ENCODE peak calls at places on chromosomes 2 and 18, in eight cellular contexts. One of them, this sample, is unnamed. For H3K4me1, the result is how much of the 10 kb centered on the place peaks cover.

GRCh38 chr2:30680121-30680520 is 127.1 kb downstream of the CAPN13 start:
- DNase-seq in A549: no peak
- DNase-seq in CD8-positive, alpha-beta T cell: no peak
- DNase-seq in neural progenitor cell: no peak
- DNase-seq in hepatocyte: no peak
- DNase-seq in CD4-positive, alpha-beta memory T cell: no peak
- DNase-seq in effector memory CD4-positive, alpha-beta T cell: no peak
- DNase-seq in SJSA1: no peak
- DNase-seq in this sample: no peak

GRCh38 chr2:85998071-85998991 is 107.4 kb downstream of the POLR1A start:
- DNase-seq in effector memory CD4-positive, alpha-beta T cell: no peak
- DNase-seq in CD4-positive, alpha-beta memory T cell: no peak
- DNase-seq in hepatocyte: peak
- DNase-seq in A549: no peak
- DNase-seq in CD8-positive, alpha-beta T cell: peak
- DNase-seq in SJSA1: peak
- DNase-seq in neural progenitor cell: peak
- DNase-seq in this sample: no peak

GRCh38 chr2:14385043-14385442 is 247.5 kb upstream of the LRATD1 start:
- DNase-seq in CD4-positive, alpha-beta memory T cell: no peak
- DNase-seq in hepatocyte: no peak
- DNase-seq in A549: no peak
- DNase-seq in effector memory CD4-positive, alpha-beta T cell: no peak
- DNase-seq in neural progenitor cell: no peak
- DNase-seq in CD8-positive, alpha-beta T cell: no peak
- DNase-seq in SJSA1: no peak
- DNase-seq in this sample: no peak

GRCh38 chr2:218400930-218401833 is 1.5 kb downstream of the CTDSP1 start:
- DNase-seq in neural progenitor cell: peak
- DNase-seq in effector memory CD4-positive, alpha-beta T cell: no peak
- DNase-seq in CD4-positive, alpha-beta memory T cell: no peak
- DNase-seq in hepatocyte: peak
- DNase-seq in CD8-positive, alpha-beta T cell: peak
- DNase-seq in A549: no peak
- DNase-seq in SJSA1: no peak
- DNase-seq in this sample: no peak

GRCh38 chr18:5285326-5285725 is 10.2 kb downstream of the ZBTB14 start:
- DNase-seq in A549: no peak
- DNase-seq in neural progenitor cell: no peak
- DNase-seq in effector memory CD4-positive, alpha-beta T cell: no peak
- DNase-seq in hepatocyte: no peak
- DNase-seq in SJSA1: no peak
- DNase-seq in CD8-positive, alpha-beta T cell: no peak
- DNase-seq in CD4-positive, alpha-beta memory T cell: no peak
- DNase-seq in this sample: no peak

GRCh38 chr2:162072976-162073775 is 839 bp downstream of the DPP4 start:
- DNase-seq in hepatocyte: no peak
- DNase-seq in effector memory CD4-positive, alpha-beta T cell: no peak
- DNase-seq in SJSA1: no peak
- DNase-seq in CD4-positive, alpha-beta memory T cell: no peak
- DNase-seq in A549: no peak
- DNase-seq in neural progenitor cell: peak
- DNase-seq in CD8-positive, alpha-beta T cell: peak
- DNase-seq in this sample: peak

GRCh38 chr18:78929502-78929901 is 50.1 kb upstream of the SALL3 start:
- DNase-seq in effector memory CD4-positive, alpha-beta T cell: no peak
- DNase-seq in CD8-positive, alpha-beta T cell: no peak
- DNase-seq in CD4-positive, alpha-beta memory T cell: no peak
- DNase-seq in SJSA1: no peak
- DNase-seq in neural progenitor cell: no peak
- DNase-seq in hepatocyte: no peak
- DNase-seq in A549: no peak
- DNase-seq in this sample: no peak

GRCh38 chr2:172293952-172294351 is 133.4 kb upstream of the ITGA6 start:
- DNase-seq in A549: no peak
- DNase-seq in effector memory CD4-positive, alpha-beta T cell: no peak
- DNase-seq in CD4-positive, alpha-beta memory T cell: no peak
- DNase-seq in CD8-positive, alpha-beta T cell: no peak
- DNase-seq in hepatocyte: peak
- DNase-seq in neural progenitor cell: no peak
- DNase-seq in SJSA1: no peak
- DNase-seq in this sample: no peak

GRCh38 chr18:55047546-55047945 is 88.3 kb upstream of the CCDC68 start:
- DNase-seq in CD4-positive, alpha-beta memory T cell: no peak
- DNase-seq in SJSA1: no peak
- DNase-seq in CD8-positive, alpha-beta T cell: no peak
- DNase-seq in effector memory CD4-positive, alpha-beta T cell: no peak
- DNase-seq in A549: no peak
- DNase-seq in neural progenitor cell: no peak
- DNase-seq in hepatocyte: peak
- DNase-seq in this sample: no peak

GRCh38 chr2:122011493-122012270 is 256.2 kb downstream of the TSN start:
- DNase-seq in CD4-positive, alpha-beta memory T cell: no peak
- DNase-seq in SJSA1: no peak
- DNase-seq in neural progenitor cell: no peak
- DNase-seq in A549: no peak
- DNase-seq in effector memory CD4-positive, alpha-beta T cell: no peak
- DNase-seq in CD8-positive, alpha-beta T cell: no peak
- DNase-seq in hepatocyte: no peak
- DNase-seq in this sample: no peak

GRCh38 chr2:171492664-171493063 is 29.6 kb upstream of the CYBRD1 start:
- DNase-seq in A549: no peak
- DNase-seq in CD8-positive, alpha-beta T cell: no peak
- DNase-seq in effector memory CD4-positive, alpha-beta T cell: no peak
- DNase-seq in CD4-positive, alpha-beta memory T cell: no peak
- DNase-seq in neural progenitor cell: no peak
- DNase-seq in SJSA1: no peak
- DNase-seq in hepatocyte: no peak
- DNase-seq in this sample: no peak

GRCh38 chr2:101788995-101789970 is 91.8 kb downstream of the MAP4K4 start:
- DNase-seq in effector memory CD4-positive, alpha-beta T cell: no peak
- DNase-seq in CD4-positive, alpha-beta memory T cell: no peak
- DNase-seq in CD8-positive, alpha-beta T cell: no peak
- DNase-seq in SJSA1: no peak
- DNase-seq in neural progenitor cell: no peak
- DNase-seq in A549: no peak
- DNase-seq in hepatocyte: peak
- DNase-seq in this sample: no peak

GRCh38 chr2:105857076-105857740 is 112.5 kb downstream of the NCK2 start:
- DNase-seq in SJSA1: no peak
- DNase-seq in effector memory CD4-positive, alpha-beta T cell: peak
- DNase-seq in CD4-positive, alpha-beta memory T cell: peak
- DNase-seq in A549: no peak
- DNase-seq in CD8-positive, alpha-beta T cell: no peak
- DNase-seq in neural progenitor cell: no peak
- DNase-seq in hepatocyte: no peak
- DNase-seq in this sample: no peak

GRCh38 chr2:212227755-212228154 is 310.8 kb downstream of the ERBB4 start:
- DNase-seq in SJSA1: no peak
- DNase-seq in hepatocyte: peak
- DNase-seq in A549: peak
- DNase-seq in effector memory CD4-positive, alpha-beta T cell: no peak
- DNase-seq in neural progenitor cell: no peak
- DNase-seq in CD4-positive, alpha-beta memory T cell: no peak
- DNase-seq in CD8-positive, alpha-beta T cell: no peak
- DNase-seq in this sample: no peak

GRCh38 chr2:172242968-172243367 is 140.3 kb upstream of the DLX2 start:
- DNase-seq in hepatocyte: no peak
- DNase-seq in SJSA1: no peak
- DNase-seq in CD4-positive, alpha-beta memory T cell: no peak
- DNase-seq in CD8-positive, alpha-beta T cell: no peak
- DNase-seq in neural progenitor cell: no peak
- DNase-seq in A549: no peak
- DNase-seq in effector memory CD4-positive, alpha-beta T cell: no peak
- DNase-seq in this sample: no peak

GRCh38 chr2:173122936-173123335 is 47.3 kb downstream of the MAP3K20 start:
- DNase-seq in SJSA1: no peak
- DNase-seq in hepatocyte: no peak
- DNase-seq in A549: no peak
- DNase-seq in CD8-positive, alpha-beta T cell: no peak
- DNase-seq in effector memory CD4-positive, alpha-beta T cell: no peak
- DNase-seq in neural progenitor cell: no peak
- DNase-seq in CD4-positive, alpha-beta memory T cell: no peak
- DNase-seq in this sample: no peak

GRCh38 chr2:157325786-157326185 is at the start of gene ERMN:
- DNase-seq in CD8-positive, alpha-beta T cell: no peak
- DNase-seq in CD4-positive, alpha-beta memory T cell: no peak
- DNase-seq in SJSA1: no peak
- DNase-seq in effector memory CD4-positive, alpha-beta T cell: no peak
- DNase-seq in neural progenitor cell: peak
- DNase-seq in hepatocyte: no peak
- DNase-seq in A549: no peak
- DNase-seq in this sample: no peak

GRCh38 chr2:172480301-172481218 is 53.2 kb downstream of the ITGA6 start:
- DNase-seq in hepatocyte: peak
- DNase-seq in effector memory CD4-positive, alpha-beta T cell: no peak
- DNase-seq in SJSA1: peak
- DNase-seq in neural progenitor cell: no peak
- DNase-seq in A549: no peak
- DNase-seq in CD4-positive, alpha-beta memory T cell: no peak
- DNase-seq in CD8-positive, alpha-beta T cell: no peak
- DNase-seq in this sample: no peak

GRCh38 chr2:172806426-172807008 is 70.9 kb downstream of the RAPGEF4 start:
- DNase-seq in hepatocyte: peak
- DNase-seq in SJSA1: peak
- DNase-seq in A549: peak
- DNase-seq in CD4-positive, alpha-beta memory T cell: peak
- DNase-seq in effector memory CD4-positive, alpha-beta T cell: no peak
- DNase-seq in CD8-positive, alpha-beta T cell: no peak
- DNase-seq in neural progenitor cell: peak
- DNase-seq in this sample: no peak

DNA sequence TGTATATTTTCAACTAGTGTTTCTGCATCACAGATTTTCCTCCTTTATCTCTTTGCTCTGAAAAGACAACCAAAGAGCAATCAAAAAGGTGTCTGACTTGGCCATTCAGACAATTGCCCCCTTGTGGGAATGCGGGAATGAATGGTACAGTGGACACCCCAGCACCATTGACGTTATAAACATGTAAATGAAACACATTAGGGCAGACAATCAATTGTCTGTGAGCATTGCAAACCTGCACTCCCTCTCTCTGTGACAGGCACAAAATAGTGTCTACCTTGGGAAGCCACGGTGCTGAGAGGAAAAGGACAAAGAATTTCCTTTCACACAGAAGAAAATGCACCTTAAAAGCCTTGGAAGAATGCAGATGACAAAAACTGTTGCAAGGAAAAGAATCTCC is 8.0 kb downstream of the ZEB2 start:
- DNase-seq in hepatocyte: no peak
- DNase-seq in CD4-positive, alpha-beta memory T cell: no peak
- DNase-seq in SJSA1: peak
- DNase-seq in effector memory CD4-positive, alpha-beta T cell: no peak
- DNase-seq in CD8-positive, alpha-beta T cell: no peak
- DNase-seq in neural progenitor cell: peak
- DNase-seq in A549: no peak
- DNase-seq in this sample: no peak
- H3K4me1 ChIP-seq in hepatocyte: under half
- H3K4me1 ChIP-seq in CD4-positive, alpha-beta memory T cell: under half
- H3K4me1 ChIP-seq in SJSA1: half or more
- H3K4me1 ChIP-seq in effector memory CD4-positive, alpha-beta T cell: under half
- H3K4me1 ChIP-seq in CD8-positive, alpha-beta T cell: under half
- H3K4me1 ChIP-seq in neural progenitor cell: half or more
- H3K4me1 ChIP-seq in A549: under half
- H3K4me1 ChIP-seq in this sample: under half

DNA sequence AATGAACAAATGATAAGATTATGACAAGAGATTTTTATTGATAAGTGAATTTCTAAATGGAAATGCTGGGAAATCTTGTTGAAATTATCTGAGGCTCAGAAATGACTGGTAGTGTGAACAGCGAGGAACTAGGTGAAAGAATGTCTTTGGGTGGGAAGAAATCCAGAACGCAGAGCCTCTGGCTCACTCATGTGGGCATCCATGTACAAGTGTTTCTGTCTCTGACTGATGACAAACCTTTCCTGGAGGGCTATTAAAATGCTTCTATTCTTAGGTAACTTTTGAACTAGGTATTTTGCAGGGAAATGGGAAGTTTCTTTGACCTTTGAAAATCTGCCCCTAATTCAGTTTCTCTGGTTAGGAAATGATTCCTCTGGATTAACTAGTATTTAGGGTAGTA is 598.6 kb downstream of the SLC4A3 start:
- DNase-seq in effector memory CD4-positive, alpha-beta T cell: no peak
- DNase-seq in A549: no peak
- DNase-seq in neural progenitor cell: no peak
- DNase-seq in CD4-positive, alpha-beta memory T cell: no peak
- DNase-seq in hepatocyte: no peak
- DNase-seq in CD8-positive, alpha-beta T cell: no peak
- DNase-seq in SJSA1: peak
- DNase-seq in this sample: no peak
- H3K4me1 ChIP-seq in effector memory CD4-positive, alpha-beta T cell: under half
- H3K4me1 ChIP-seq in A549: half or more
- H3K4me1 ChIP-seq in neural progenitor cell: under half
- H3K4me1 ChIP-seq in CD4-positive, alpha-beta memory T cell: under half
- H3K4me1 ChIP-seq in hepatocyte: under half
- H3K4me1 ChIP-seq in CD8-positive, alpha-beta T cell: under half
- H3K4me1 ChIP-seq in SJSA1: half or more
- H3K4me1 ChIP-seq in this sample: under half

GRCh38 chr18:10370716-10371115 is 83.7 kb upstream of the APCDD1 start:
- DNase-seq in neural progenitor cell: no peak
- DNase-seq in effector memory CD4-positive, alpha-beta T cell: no peak
- DNase-seq in hepatocyte: no peak
- DNase-seq in CD4-positive, alpha-beta memory T cell: no peak
- DNase-seq in A549: no peak
- DNase-seq in CD8-positive, alpha-beta T cell: no peak
- DNase-seq in SJSA1: no peak
- DNase-seq in this sample: no peak

GRCh38 chr18:10371165-10371564 is 83.3 kb upstream of the APCDD1 start:
- DNase-seq in hepatocyte: no peak
- DNase-seq in CD4-positive, alpha-beta memory T cell: no peak
- DNase-seq in CD8-positive, alpha-beta T cell: no peak
- DNase-seq in effector memory CD4-positive, alpha-beta T cell: no peak
- DNase-seq in A549: no peak
- DNase-seq in SJSA1: no peak
- DNase-seq in neural progenitor cell: no peak
- DNase-seq in this sample: no peak

GRCh38 chr18:10376735-10377134 is 77.7 kb upstream of the APCDD1 start:
- DNase-seq in CD4-positive, alpha-beta memory T cell: no peak
- DNase-seq in hepatocyte: peak
- DNase-seq in CD8-positive, alpha-beta T cell: no peak
- DNase-seq in A549: no peak
- DNase-seq in effector memory CD4-positive, alpha-beta T cell: no peak
- DNase-seq in SJSA1: peak
- DNase-seq in neural progenitor cell: no peak
- DNase-seq in this sample: no peak

GRCh38 chr18:10374615-10375295 is 79.7 kb upstream of the APCDD1 start:
- DNase-seq in A549: no peak
- DNase-seq in SJSA1: no peak
- DNase-seq in hepatocyte: peak
- DNase-seq in CD4-positive, alpha-beta memory T cell: no peak
- DNase-seq in CD8-positive, alpha-beta T cell: no peak
- DNase-seq in effector memory CD4-positive, alpha-beta T cell: no peak
- DNase-seq in neural progenitor cell: peak
- DNase-seq in this sample: no peak

GRCh38 chr18:10374195-10374594 is 80.2 kb upstream of the APCDD1 start:
- DNase-seq in A549: no peak
- DNase-seq in CD4-positive, alpha-beta memory T cell: no peak
- DNase-seq in effector memory CD4-positive, alpha-beta T cell: no peak
- DNase-seq in CD8-positive, alpha-beta T cell: no peak
- DNase-seq in hepatocyte: no peak
- DNase-seq in neural progenitor cell: no peak
- DNase-seq in SJSA1: no peak
- DNase-seq in this sample: no peak
- H3K4me1 ChIP-seq in A549: under half
- H3K4me1 ChIP-seq in CD4-positive, alpha-beta memory T cell: under half
- H3K4me1 ChIP-seq in effector memory CD4-positive, alpha-beta T cell: under half
- H3K4me1 ChIP-seq in CD8-positive, alpha-beta T cell: under half
- H3K4me1 ChIP-seq in hepatocyte: under half
- H3K4me1 ChIP-seq in neural progenitor cell: under half
- H3K4me1 ChIP-seq in SJSA1: under half
- H3K4me1 ChIP-seq in this sample: under half

GRCh38 chr2:42967959-42968674 is 175.7 kb upstream of the HAAO start:
- DNase-seq in SJSA1: no peak
- DNase-seq in hepatocyte: peak
- DNase-seq in CD4-positive, alpha-beta memory T cell: no peak
- DNase-seq in CD8-positive, alpha-beta T cell: no peak
- DNase-seq in neural progenitor cell: no peak
- DNase-seq in effector memory CD4-positive, alpha-beta T cell: no peak
- DNase-seq in A549: no peak
- DNase-seq in this sample: no peak
- H3K4me1 ChIP-seq in SJSA1: under half
- H3K4me1 ChIP-seq in hepatocyte: under half
- H3K4me1 ChIP-seq in CD4-positive, alpha-beta memory T cell: under half
- H3K4me1 ChIP-seq in CD8-positive, alpha-beta T cell: under half
- H3K4me1 ChIP-seq in neural progenitor cell: under half
- H3K4me1 ChIP-seq in effector memory CD4-positive, alpha-beta T cell: under half
- H3K4me1 ChIP-seq in A549: under half
- H3K4me1 ChIP-seq in this sample: under half

This sample was measured in naive thymus-derived CD4-positive, alpha-beta T cell.